ENCODE peak calls at places on chromosomes 7 and 10, in four cellular contexts. W is HCT116, G is HepG2, B is K562. T is an unnamed sample.

GRCh38 chr10:62076872-62077271 is 175.4 kb downstream of the ARID5B start:
- DNase-seq in W (no peak), G (peak), B (no peak), T (peak)

GRCh38 chr10:117968354-117969182 is 78.2 kb downstream of the RAB11FIP2 start:
- DNase-seq in W (no peak), G (peak), B (no peak), T (no peak)

GRCh38 chr7:42661312-42661711 is 250.6 kb downstream of the C7orf25 start:
- DNase-seq in W (peak), G (no peak), B (no peak), T (peak)

GRCh38 chr7:155269766-155270585 is 27.7 kb upstream of the INSIG1 start:
- DNase-seq in W (no peak), G (peak), B (no peak), T (no peak)

GRCh38 chr10:34031410-34031809 is 696.9 kb upstream of the NRP1 start:
- DNase-seq in W (no peak), G (no peak), B (no peak), T (no peak)

GRCh38 chr7:145088111-145088745 is 252.4 kb upstream of the TPK1 start:
- DNase-seq in W (no peak), G (no peak), B (no peak), T (no peak)

GRCh38 chr7:70530191-70530590 is 601.8 kb upstream of the GALNT17 start:
- DNase-seq in W (no peak), G (no peak), B (no peak), T (no peak)

GRCh38 chr7:50562126-50562525 is 3.1 kb downstream of the DDC start:
- DNase-seq in W (no peak), G (no peak), B (no peak), T (no peak)

GRCh38 chr7:7799138-7799537 is 80.7 kb upstream of the RPA3 start:
- DNase-seq in W (no peak), G (no peak), B (no peak), T (peak)

GRCh38 chr7:22578048-22578770 is 78.2 kb upstream of the STEAP1B start:
- DNase-seq in W (no peak), G (no peak), B (no peak), T (no peak)

GRCh38 chr7:99121496-99122021 is 22.3 kb downstream of the SMURF1 start:
- DNase-seq in W (no peak), G (no peak), B (no peak), T (no peak)

GRCh38 chr10:122308487-122309141 is 37.5 kb downstream of the BTBD16 start:
- DNase-seq in W (no peak), G (no peak), B (no peak), T (no peak)

GRCh38 chr10:111203615-111204014 is 126.8 kb downstream of the ADRA2A start:
- DNase-seq in W (no peak), G (no peak), B (no peak), T (no peak)

GRCh38 chr7:23691320-23691719 is 11.3 kb downstream of the FAM221A start:
- DNase-seq in W (no peak), G (no peak), B (no peak), T (no peak)

GRCh38 chr7:101397770-101398324 is 35.2 kb downstream of the COL26A1 start:
- DNase-seq in W (no peak), G (peak), B (peak), T (no peak)

GRCh38 chr10:120832106-120832505 is 19.1 kb upstream of the WDR11 start:
- DNase-seq in W (no peak), G (no peak), B (no peak), T (no peak)

GRCh38 chr7:38192347-38192746 is 14.3 kb downstream of the STARD3NL start:
- DNase-seq in W (no peak), G (no peak), B (no peak), T (no peak)

GRCh38 chr10:67438605-67439258 is 257.3 kb downstream of the CTNNA3 start:
- DNase-seq in W (no peak), G (no peak), B (no peak), T (no peak)

GRCh38 chr7:79312022-79312421 is 141.4 kb downstream of the MAGI2 start:
- DNase-seq in W (no peak), G (no peak), B (no peak), T (no peak)
- TF ChIP-seq REST in W (no peak), G (no peak), B (no peak), T (no peak)

GRCh38 chr7:149670288-149670687 is 103.1 kb downstream of the ZNF467 start:
- DNase-seq in W (no peak), G (no peak), B (no peak), T (no peak)
- TF ChIP-seq TCF7L2 in W (no peak), G (no peak), B (no peak), T (no peak)

DNA sequence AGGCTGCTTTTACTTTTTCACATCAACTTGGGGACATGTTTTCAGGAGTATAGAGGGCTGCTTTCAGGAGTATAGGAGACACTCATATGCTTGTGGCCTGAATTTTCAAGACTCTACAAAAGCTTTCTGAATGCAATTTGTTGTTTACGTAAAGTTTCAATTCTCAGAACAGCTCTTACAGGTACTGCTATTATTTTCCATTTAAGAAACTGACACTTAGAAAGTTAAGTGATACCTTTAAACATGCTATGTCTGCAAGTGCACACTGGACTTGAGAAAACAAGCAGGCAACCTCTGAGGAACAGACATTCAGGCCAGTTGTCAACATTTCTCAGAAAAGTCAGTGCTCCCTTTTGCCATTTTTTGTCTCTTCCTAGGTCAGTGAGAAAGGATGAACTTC is 70.0 kb upstream of the PHYHIPL start:
- DNase-seq in W (no peak), G (no peak), B (no peak), T (no peak)
- H3K4me3 ChIP-seq in W (no peak), G (no peak), B (no peak), T (no peak)

GRCh38 chr10:88260329-88261051 is 322.6 kb downstream of the RNLS start:
- DNase-seq in W (no peak), G (no peak), B (no peak), T (no peak)

GRCh38 chr10:88262591-88263234 is 320.4 kb downstream of the RNLS start:
- DNase-seq in W (no peak), G (no peak), B (no peak), T (no peak)

GRCh38 chr10:88259381-88259780 is 323.7 kb downstream of the RNLS start:
- DNase-seq in W (no peak), G (no peak), B (no peak), T (no peak)

GRCh38 chr10:88256013-88256680 is 327.0 kb downstream of the RNLS start:
- DNase-seq in W (no peak), G (no peak), B (no peak), T (no peak)

DNA sequence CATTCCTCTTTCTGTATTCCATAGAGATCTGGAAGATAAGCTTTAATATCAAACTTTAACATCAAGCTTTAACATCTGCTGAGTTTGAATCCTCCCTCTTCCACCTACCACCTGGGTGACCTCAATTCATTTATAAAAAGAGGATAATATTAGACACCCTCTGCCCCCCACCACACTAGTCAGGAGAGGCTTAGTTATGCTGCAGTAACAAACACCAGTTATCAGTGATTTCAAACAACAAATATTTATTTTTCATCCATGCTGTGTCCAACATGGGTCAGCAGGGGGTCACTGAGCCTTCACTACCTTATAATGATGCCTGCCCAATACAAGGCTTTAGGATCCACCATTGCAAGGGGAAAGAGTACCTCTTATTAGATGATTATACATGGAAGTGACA is 322.0 kb downstream of the RNLS start:
- DNase-seq in W (no peak), G (no peak), B (no peak), T (no peak)
- TF ChIP-seq REST in W (no peak), G (no peak), B (no peak), T (no peak)

GRCh38 chr7:124027236-124027635 is 5.6 kb downstream of the TMEM229A start:
- DNase-seq in W (no peak), G (no peak), B (no peak), T (no peak)

GRCh38 chr7:124031919-124032318 is 948 bp downstream of the TMEM229A start:
- DNase-seq in W (no peak), G (no peak), B (no peak), T (no peak)

GRCh38 chr7:124031406-124031805 is 1.5 kb downstream of the TMEM229A start:
- DNase-seq in W (no peak), G (no peak), B (no peak), T (no peak)

GRCh38 chr7:124030964-124031363 is 1.9 kb downstream of the TMEM229A start:
- DNase-seq in W (no peak), G (no peak), B (no peak), T (no peak)

GRCh38 chr7:124029789-124030188 is 3.1 kb downstream of the TMEM229A start:
- DNase-seq in W (no peak), G (no peak), B (no peak), T (no peak)
- TF ChIP-seq TCF7L2 in W (no peak), G (no peak), B (no peak), T (no peak)

DNA sequence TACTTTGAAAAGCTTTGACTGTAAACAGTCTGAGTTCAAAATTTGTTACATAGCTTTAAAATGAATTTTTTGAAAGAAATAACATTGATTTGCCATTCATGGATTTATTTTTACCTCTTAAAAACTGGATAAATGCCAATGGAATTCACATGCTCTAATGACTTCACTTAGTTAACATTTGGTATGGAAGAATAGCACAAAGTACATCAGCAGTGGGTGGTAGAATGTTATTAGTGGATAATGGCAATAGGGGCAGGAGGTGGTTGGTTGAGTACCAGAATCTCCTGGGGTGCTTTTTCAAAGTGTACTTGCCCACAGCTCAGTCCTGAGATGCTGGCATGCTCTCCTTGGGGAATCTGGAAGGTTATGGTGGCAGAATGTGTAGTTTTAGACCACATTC is 4.7 kb downstream of the PPP1R9A start:
- DNase-seq in W (no peak), G (peak), B (no peak), T (no peak)
- H3K4me3 ChIP-seq in W (no peak), G (peak), B (no peak), T (no peak)

GRCh38 chr10:129471447-129471846 is 4.4 kb downstream of the MGMT start:
- DNase-seq in W (no peak), G (no peak), B (no peak), T (no peak)

GRCh38 chr10:129467346-129468119 is 492 bp downstream of the MGMT start:
- DNase-seq in W (no peak), G (peak), B (no peak), T (no peak)

GRCh38 chr10:129472696-129473555 is 5.9 kb downstream of the MGMT start:
- DNase-seq in W (no peak), G (no peak), B (no peak), T (no peak)

GRCh38 chr10:129468187-129468586 is 1.1 kb downstream of the MGMT start:
- DNase-seq in W (no peak), G (no peak), B (no peak), T (no peak)

DNA sequence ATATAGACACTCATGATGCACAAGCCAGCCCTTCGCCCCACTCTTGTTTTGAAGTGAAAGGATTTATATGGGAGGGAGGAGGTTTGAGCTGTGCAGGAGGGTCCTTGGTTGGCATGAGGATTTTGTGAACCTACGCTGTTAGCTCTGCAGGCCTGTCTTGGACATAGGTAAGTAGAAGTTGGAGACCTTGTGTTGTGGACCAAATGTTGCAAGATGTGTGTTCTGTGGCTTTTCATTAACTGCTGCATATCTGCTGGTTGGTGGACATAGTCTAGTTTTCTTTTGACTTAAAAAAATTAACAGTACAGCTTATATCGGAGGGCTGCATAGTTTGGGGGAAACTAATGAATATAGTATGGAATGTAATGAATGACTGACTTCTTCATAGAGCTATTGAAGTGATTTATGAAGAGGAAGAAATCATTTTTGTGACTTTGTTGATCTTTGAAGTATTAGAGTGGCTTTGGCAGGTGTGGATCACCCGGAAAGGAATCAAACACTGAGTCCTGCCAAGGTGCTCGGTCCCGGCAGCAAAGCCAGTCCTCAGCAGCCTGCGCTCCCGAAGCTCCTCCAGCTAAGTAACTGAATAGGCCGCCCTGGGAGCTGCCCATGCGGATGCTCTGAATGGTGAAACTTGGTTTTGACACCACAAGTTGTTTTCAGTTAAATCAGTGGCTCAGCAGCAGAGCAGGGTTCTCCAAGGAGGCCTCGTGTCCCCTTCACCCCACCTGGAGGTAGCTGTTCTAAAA is 3.2 kb downstream of the MGMT start:
- DNase-seq in W (no peak), G (peak), B (no peak), T (no peak)
- TF ChIP-seq REST in W (no peak), G (no peak), B (no peak), T (no peak)

GRCh38 chr10:123557366-123558108 is 108.6 kb upstream of the GPR26 start:
- DNase-seq in W (no peak), G (no peak), B (no peak), T (no peak)
- TF ChIP-seq TCF7L2 in W (no peak), G (no peak), B (no peak), T (no peak)

DNA sequence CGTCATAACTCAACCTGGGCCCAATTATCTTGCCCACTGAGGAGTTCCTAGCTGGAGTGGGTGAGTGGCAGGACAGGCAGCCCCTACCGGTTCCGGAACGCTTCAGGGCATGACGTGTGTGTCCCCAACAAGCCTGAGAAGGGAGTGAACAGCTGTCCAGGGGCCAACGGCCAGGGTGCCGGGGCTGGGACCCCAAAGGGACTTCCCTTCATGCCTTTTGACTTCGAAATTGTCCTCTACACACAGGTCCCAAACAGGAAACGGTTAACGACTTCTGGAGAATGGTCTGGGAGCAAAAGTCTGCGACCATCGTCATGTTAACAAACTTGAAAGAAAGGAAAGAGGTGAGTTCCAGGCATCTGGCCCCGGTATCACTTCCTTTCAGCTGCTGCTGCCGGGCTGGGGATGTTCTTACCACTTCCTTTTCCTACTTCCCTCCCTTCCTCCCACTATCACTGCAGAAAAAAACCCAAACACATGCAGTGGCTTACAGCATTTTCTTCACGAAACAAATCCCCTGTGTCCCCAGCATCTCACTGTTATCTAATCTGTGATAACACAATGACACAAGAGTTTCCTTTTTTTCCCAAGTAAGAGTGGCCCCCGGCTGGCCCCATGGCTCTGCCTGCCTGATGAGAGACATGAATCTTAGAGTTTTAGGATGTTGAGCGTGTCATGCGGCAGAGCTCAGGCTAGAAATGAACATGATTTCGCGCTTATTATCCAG is 63.2 kb downstream of the MKI67 start:
- DNase-seq in W (no peak), G (no peak), B (no peak), T (no peak)
- H3K4me3 ChIP-seq in W (no peak), G (no peak), B (no peak), T (no peak)

T was measured in Panc1.